ENCODE peak calls at places on chromosome 4, in seven cellular contexts. X is K562, S is breast epithelium, D is iris pigment epithelial cell, A is fibroblast of pulmonary artery, M is T follicular helper cell, K is M059J. Q is an unnamed sample.

GRCh38 chr4:19969492-19969891 is 282.2 kb upstream of the SLIT2 start:
- DNase-seq in X (no peak), S (no peak), D (peak), A (no peak), M (no peak), K (no peak), Q (no peak)

GRCh38 chr4:169900241-169900845 is 125.9 kb downstream of the MFAP3L start:
- DNase-seq in X (no peak), S (no peak), D (no peak), A (no peak), M (no peak), K (peak), Q (no peak)

GRCh38 chr4:25536577-25537325 is 118.9 kb upstream of the SLC34A2 start:
- DNase-seq in X (no peak), S (no peak), D (no peak), A (no peak), M (no peak), K (no peak), Q (no peak)

GRCh38 chr4:70868778-70869177 is 29.1 kb upstream of the GRSF1 start:
- DNase-seq in X (no peak), S (no peak), D (no peak), A (no peak), M (no peak), K (no peak), Q (no peak)

GRCh38 chr4:38782452-38783108 is at the start of gene TLR10:
- DNase-seq in X (peak), S (no peak), D (peak), A (peak), M (no peak), K (peak), Q (peak)

GRCh38 chr4:55866973-55867574 is 13.6 kb downstream of the EXOC1 start:
- DNase-seq in X (peak), S (no peak), D (peak), A (peak), M (no peak), K (peak), Q (peak)

GRCh38 chr4:187333151-187333550 is 609.5 kb upstream of the FAT1 start:
- DNase-seq in X (no peak), S (no peak), D (peak), A (no peak), M (no peak), K (peak), Q (no peak)

GRCh38 chr4:72969957-72970356 is 99.6 kb downstream of the COX18 start:
- DNase-seq in X (no peak), S (no peak), D (peak), A (peak), M (no peak), K (no peak), Q (no peak)

GRCh38 chr4:74117024-74117534 is 18.1 kb upstream of the CXCL2 start:
- DNase-seq in X (no peak), S (peak), D (peak), A (peak), M (no peak), K (peak), Q (no peak)

GRCh38 chr4:121183359-121183758 is 19.2 kb upstream of the TNIP3 start:
- DNase-seq in X (no peak), S (no peak), D (no peak), A (no peak), M (no peak), K (no peak), Q (no peak)

GRCh38 chr4:178553201-178553600 is 1111.0 kb upstream of the AGA start:
- DNase-seq in X (no peak), S (no peak), D (no peak), A (no peak), M (no peak), K (no peak), Q (no peak)

GRCh38 chr4:8391972-8392371 is 48.6 kb downstream of the ACOX3 start:
- DNase-seq in X (no peak), S (no peak), D (peak), A (peak), M (no peak), K (peak), Q (no peak)

GRCh38 chr4:188008377-188008776 is 12.8 kb downstream of the ZFP42 start:
- DNase-seq in X (no peak), S (no peak), D (peak), A (peak), M (no peak), K (peak), Q (no peak)

GRCh38 chr4:95516528-95517011 is 32.2 kb downstream of the UNC5C start:
- DNase-seq in X (no peak), S (no peak), D (no peak), A (peak), M (no peak), K (no peak), Q (no peak)

GRCh38 chr4:48268956-48269860 is at the start of gene TEC:
- DNase-seq in X (peak), S (no peak), D (peak), A (no peak), M (peak), K (peak), Q (peak)

GRCh38 chr4:93710101-93710846 is 118.3 kb upstream of the ATOH1 start:
- DNase-seq in X (no peak), S (no peak), D (no peak), A (no peak), M (no peak), K (peak), Q (peak)

GRCh38 chr4:101065346-101065745 is 282.0 kb downstream of the PPP3CA start:
- DNase-seq in X (no peak), S (no peak), D (no peak), A (no peak), M (no peak), K (no peak), Q (no peak)

GRCh38 chr4:159227984-159228383 is 125.1 kb downstream of the RAPGEF2 start:
- DNase-seq in X (no peak), S (no peak), D (peak), A (peak), M (no peak), K (peak), Q (peak)

GRCh38 chr4:39987505-39987904 is 9.8 kb upstream of the PDS5A start:
- DNase-seq in X (no peak), S (no peak), D (no peak), A (no peak), M (no peak), K (no peak), Q (peak)

GRCh38 chr4:102825261-102826071 is 1.9 kb downstream of the UBE2D3 start:
- DNase-seq in X (no peak), S (no peak), D (peak), A (peak), M (peak), K (peak), Q (no peak)

GRCh38 chr4:47085661-47086060 is 54.3 kb downstream of the GABRB1 start:
- DNase-seq in X (no peak), S (no peak), D (no peak), A (no peak), M (no peak), K (no peak), Q (no peak)

GRCh38 chr4:147638942-147639341 is 21.7 kb downstream of the TMEM184C start:
- DNase-seq in X (no peak), S (no peak), D (peak), A (peak), M (no peak), K (peak), Q (no peak)

Q was measured in HuH-7.